ENCODE peak calls at places on chromosomes 1 and 21, in ten cellular contexts. One of them, this sample, is unnamed.

GRCh38 chr1:53343831-53344668 is 16.2 kb upstream of the LRP8 start:
- DNase-seq in suprapubic skin: peak
- DNase-seq in SK-N-SH: no peak
- DNase-seq in sigmoid colon: no peak
- DNase-seq in esophagus muscularis mucosa: peak
- DNase-seq in transverse colon: no peak
- DNase-seq in GM12878: no peak
- DNase-seq in K562: no peak
- DNase-seq in H1: no peak
- DNase-seq in stomach: peak
- DNase-seq in this sample: peak

GRCh38 chr21:29449306-29449940 is 150.7 kb downstream of the BACH1 start:
- DNase-seq in suprapubic skin: no peak
- DNase-seq in SK-N-SH: no peak
- DNase-seq in sigmoid colon: no peak
- DNase-seq in esophagus muscularis mucosa: no peak
- DNase-seq in transverse colon: no peak
- DNase-seq in GM12878: no peak
- DNase-seq in K562: no peak
- DNase-seq in H1: no peak
- DNase-seq in stomach: no peak
- DNase-seq in this sample: no peak

GRCh38 chr1:150999051-150999674 is 7.5 kb downstream of the MINDY1 start:
- DNase-seq in suprapubic skin: no peak
- DNase-seq in SK-N-SH: no peak
- DNase-seq in sigmoid colon: no peak
- DNase-seq in esophagus muscularis mucosa: no peak
- DNase-seq in transverse colon: no peak
- DNase-seq in GM12878: no peak
- DNase-seq in K562: peak
- DNase-seq in H1: no peak
- DNase-seq in stomach: no peak
- DNase-seq in this sample: peak

GRCh38 chr1:155007253-155007828 is 4.7 kb downstream of the ZBTB7B start:
- DNase-seq in suprapubic skin: no peak
- DNase-seq in SK-N-SH: no peak
- DNase-seq in sigmoid colon: no peak
- DNase-seq in esophagus muscularis mucosa: no peak
- DNase-seq in transverse colon: peak
- DNase-seq in GM12878: no peak
- DNase-seq in K562: no peak
- DNase-seq in H1: no peak
- DNase-seq in stomach: peak
- DNase-seq in this sample: no peak

GRCh38 chr1:91282695-91283420 is 121.8 kb downstream of the HFM1 start:
- DNase-seq in suprapubic skin: peak
- DNase-seq in SK-N-SH: peak
- DNase-seq in sigmoid colon: peak
- DNase-seq in esophagus muscularis mucosa: no peak
- DNase-seq in transverse colon: peak
- DNase-seq in GM12878: peak
- DNase-seq in K562: peak
- DNase-seq in H1: peak
- DNase-seq in stomach: peak
- DNase-seq in this sample: peak

GRCh38 chr1:178417858-178418257 is 78.9 kb downstream of the CLEC20A start:
- DNase-seq in suprapubic skin: no peak
- DNase-seq in SK-N-SH: no peak
- DNase-seq in sigmoid colon: no peak
- DNase-seq in esophagus muscularis mucosa: no peak
- DNase-seq in transverse colon: no peak
- DNase-seq in GM12878: no peak
- DNase-seq in K562: no peak
- DNase-seq in H1: no peak
- DNase-seq in stomach: no peak
- DNase-seq in this sample: no peak

GRCh38 chr1:212683357-212683722 is 16.3 kb downstream of the BATF3 start:
- DNase-seq in suprapubic skin: no peak
- DNase-seq in SK-N-SH: no peak
- DNase-seq in sigmoid colon: no peak
- DNase-seq in esophagus muscularis mucosa: no peak
- DNase-seq in transverse colon: peak
- DNase-seq in GM12878: peak
- DNase-seq in K562: no peak
- DNase-seq in H1: no peak
- DNase-seq in stomach: no peak
- DNase-seq in this sample: no peak

GRCh38 chr1:172338295-172338735 is 82.2 kb upstream of the C1orf105 start:
- DNase-seq in suprapubic skin: no peak
- DNase-seq in SK-N-SH: no peak
- DNase-seq in sigmoid colon: no peak
- DNase-seq in esophagus muscularis mucosa: no peak
- DNase-seq in transverse colon: no peak
- DNase-seq in GM12878: peak
- DNase-seq in K562: no peak
- DNase-seq in H1: no peak
- DNase-seq in stomach: no peak
- DNase-seq in this sample: no peak

GRCh38 chr1:181128592-181129497 is 40.3 kb downstream of the IER5 start:
- DNase-seq in suprapubic skin: no peak
- DNase-seq in SK-N-SH: peak
- DNase-seq in sigmoid colon: no peak
- DNase-seq in esophagus muscularis mucosa: no peak
- DNase-seq in transverse colon: peak
- DNase-seq in GM12878: no peak
- DNase-seq in K562: peak
- DNase-seq in H1: no peak
- DNase-seq in stomach: no peak
- DNase-seq in this sample: peak

GRCh38 chr21:34942911-34943310 is 106.2 kb downstream of the RUNX1 start:
- DNase-seq in suprapubic skin: no peak
- DNase-seq in SK-N-SH: no peak
- DNase-seq in sigmoid colon: no peak
- DNase-seq in esophagus muscularis mucosa: no peak
- DNase-seq in transverse colon: no peak
- DNase-seq in GM12878: no peak
- DNase-seq in K562: no peak
- DNase-seq in H1: no peak
- DNase-seq in stomach: no peak
- DNase-seq in this sample: no peak

GRCh38 chr1:81617308-81618027 is 183.3 kb upstream of the ADGRL2 start:
- DNase-seq in suprapubic skin: no peak
- DNase-seq in SK-N-SH: no peak
- DNase-seq in sigmoid colon: no peak
- DNase-seq in esophagus muscularis mucosa: no peak
- DNase-seq in transverse colon: no peak
- DNase-seq in GM12878: no peak
- DNase-seq in K562: no peak
- DNase-seq in H1: no peak
- DNase-seq in stomach: no peak
- DNase-seq in this sample: no peak

GRCh38 chr1:203996126-203996525 is 76.8 kb upstream of the SOX13 start:
- DNase-seq in suprapubic skin: no peak
- DNase-seq in SK-N-SH: no peak
- DNase-seq in sigmoid colon: peak
- DNase-seq in esophagus muscularis mucosa: no peak
- DNase-seq in transverse colon: no peak
- DNase-seq in GM12878: no peak
- DNase-seq in K562: no peak
- DNase-seq in H1: peak
- DNase-seq in stomach: no peak
- DNase-seq in this sample: no peak

GRCh38 chr1:88016947-88017346 is 667.1 kb upstream of the PKN2 start:
- DNase-seq in suprapubic skin: no peak
- DNase-seq in SK-N-SH: no peak
- DNase-seq in sigmoid colon: no peak
- DNase-seq in esophagus muscularis mucosa: no peak
- DNase-seq in transverse colon: peak
- DNase-seq in GM12878: no peak
- DNase-seq in K562: no peak
- DNase-seq in H1: no peak
- DNase-seq in stomach: no peak
- DNase-seq in this sample: no peak

GRCh38 chr1:30256911-30257310 is 466.5 kb downstream of the MATN1 start:
- DNase-seq in suprapubic skin: no peak
- DNase-seq in SK-N-SH: no peak
- DNase-seq in sigmoid colon: peak
- DNase-seq in esophagus muscularis mucosa: no peak
- DNase-seq in transverse colon: no peak
- DNase-seq in GM12878: no peak
- DNase-seq in K562: no peak
- DNase-seq in H1: no peak
- DNase-seq in stomach: no peak
- DNase-seq in this sample: no peak

GRCh38 chr1:27601771-27602509 is 2.0 kb downstream of the AHDC1 start:
- DNase-seq in suprapubic skin: no peak
- DNase-seq in SK-N-SH: peak
- DNase-seq in sigmoid colon: no peak
- DNase-seq in esophagus muscularis mucosa: no peak
- DNase-seq in transverse colon: peak
- DNase-seq in GM12878: no peak
- DNase-seq in K562: no peak
- DNase-seq in H1: no peak
- DNase-seq in stomach: peak
- DNase-seq in this sample: peak

GRCh38 chr1:89669445-89669844 is 36.5 kb downstream of the LRRC8C start:
- DNase-seq in suprapubic skin: no peak
- DNase-seq in SK-N-SH: no peak
- DNase-seq in sigmoid colon: no peak
- DNase-seq in esophagus muscularis mucosa: no peak
- DNase-seq in transverse colon: no peak
- DNase-seq in GM12878: no peak
- DNase-seq in K562: no peak
- DNase-seq in H1: no peak
- DNase-seq in stomach: no peak
- DNase-seq in this sample: no peak

GRCh38 chr1:89670711-89671110 is 37.8 kb downstream of the LRRC8C start:
- DNase-seq in suprapubic skin: no peak
- DNase-seq in SK-N-SH: no peak
- DNase-seq in sigmoid colon: no peak
- DNase-seq in esophagus muscularis mucosa: no peak
- DNase-seq in transverse colon: no peak
- DNase-seq in GM12878: no peak
- DNase-seq in K562: no peak
- DNase-seq in H1: no peak
- DNase-seq in stomach: no peak
- DNase-seq in this sample: no peak

GRCh38 chr1:89666640-89667039 is 33.7 kb downstream of the LRRC8C start:
- DNase-seq in suprapubic skin: no peak
- DNase-seq in SK-N-SH: no peak
- DNase-seq in sigmoid colon: no peak
- DNase-seq in esophagus muscularis mucosa: no peak
- DNase-seq in transverse colon: no peak
- DNase-seq in GM12878: no peak
- DNase-seq in K562: no peak
- DNase-seq in H1: no peak
- DNase-seq in stomach: no peak
- DNase-seq in this sample: no peak

GRCh38 chr1:89670168-89670567 is 37.2 kb downstream of the LRRC8C start:
- DNase-seq in suprapubic skin: no peak
- DNase-seq in SK-N-SH: no peak
- DNase-seq in sigmoid colon: no peak
- DNase-seq in esophagus muscularis mucosa: no peak
- DNase-seq in transverse colon: no peak
- DNase-seq in GM12878: peak
- DNase-seq in K562: no peak
- DNase-seq in H1: no peak
- DNase-seq in stomach: no peak
- DNase-seq in this sample: no peak

DNA sequence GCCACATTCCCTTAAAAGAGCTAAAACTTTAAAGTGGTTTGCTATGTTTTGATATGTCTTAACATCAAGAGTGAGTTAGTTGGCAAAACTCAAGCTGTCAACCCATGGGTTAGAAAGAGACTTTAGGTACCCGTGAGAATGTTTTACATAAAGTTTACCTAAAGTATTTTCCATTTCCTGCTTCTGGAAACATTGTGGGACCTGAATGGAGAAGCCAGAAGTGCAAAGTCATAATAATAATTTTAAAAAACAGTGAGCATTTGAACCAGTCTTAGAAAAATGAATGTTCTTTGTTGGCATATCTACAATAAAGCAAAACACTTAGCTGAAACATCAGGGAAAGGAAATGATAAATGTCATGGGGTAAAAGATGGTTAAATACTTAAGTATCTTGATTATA is 34.8 kb downstream of the LRRC8C start:
- DNase-seq in suprapubic skin: no peak
- DNase-seq in SK-N-SH: no peak
- DNase-seq in sigmoid colon: no peak
- DNase-seq in esophagus muscularis mucosa: no peak
- DNase-seq in transverse colon: no peak
- DNase-seq in GM12878: no peak
- DNase-seq in K562: no peak
- DNase-seq in H1: no peak
- DNase-seq in stomach: no peak
- DNase-seq in this sample: no peak
- TF ChIP-seq POLR2AphosphoS5 in suprapubic skin: no peak
- TF ChIP-seq POLR2AphosphoS5 in SK-N-SH: no peak
- TF ChIP-seq POLR2AphosphoS5 in sigmoid colon: no peak
- TF ChIP-seq POLR2AphosphoS5 in esophagus muscularis mucosa: no peak
- TF ChIP-seq POLR2AphosphoS5 in transverse colon: no peak
- TF ChIP-seq POLR2AphosphoS5 in GM12878: no peak
- TF ChIP-seq POLR2AphosphoS5 in K562: no peak
- TF ChIP-seq POLR2AphosphoS5 in H1: no peak
- TF ChIP-seq POLR2AphosphoS5 in stomach: no peak
- TF ChIP-seq POLR2AphosphoS5 in this sample: no peak

GRCh38 chr1:248622491-248623106 is 12.3 kb downstream of the OR2T11 start:
- DNase-seq in suprapubic skin: no peak
- DNase-seq in SK-N-SH: peak
- DNase-seq in sigmoid colon: no peak
- DNase-seq in esophagus muscularis mucosa: no peak
- DNase-seq in transverse colon: no peak
- DNase-seq in GM12878: no peak
- DNase-seq in K562: peak
- DNase-seq in H1: no peak
- DNase-seq in stomach: no peak
- DNase-seq in this sample: no peak
- TF ChIP-seq EP300 in suprapubic skin: no peak
- TF ChIP-seq EP300 in SK-N-SH: no peak
- TF ChIP-seq EP300 in sigmoid colon: no peak
- TF ChIP-seq EP300 in esophagus muscularis mucosa: no peak
- TF ChIP-seq EP300 in transverse colon: no peak
- TF ChIP-seq EP300 in GM12878: no peak
- TF ChIP-seq EP300 in K562: no peak
- TF ChIP-seq EP300 in H1: no peak
- TF ChIP-seq EP300 in stomach: no peak
- TF ChIP-seq EP300 in this sample: no peak

GRCh38 chr1:15181564-15181963 is 28.0 kb downstream of the TMEM51 start:
- DNase-seq in suprapubic skin: no peak
- DNase-seq in SK-N-SH: no peak
- DNase-seq in sigmoid colon: no peak
- DNase-seq in esophagus muscularis mucosa: no peak
- DNase-seq in transverse colon: no peak
- DNase-seq in GM12878: peak
- DNase-seq in K562: no peak
- DNase-seq in H1: no peak
- DNase-seq in stomach: no peak
- DNase-seq in this sample: no peak
- TF ChIP-seq POLR2AphosphoS5 in suprapubic skin: no peak
- TF ChIP-seq POLR2AphosphoS5 in SK-N-SH: no peak
- TF ChIP-seq POLR2AphosphoS5 in sigmoid colon: no peak
- TF ChIP-seq POLR2AphosphoS5 in esophagus muscularis mucosa: no peak
- TF ChIP-seq POLR2AphosphoS5 in transverse colon: no peak
- TF ChIP-seq POLR2AphosphoS5 in GM12878: no peak
- TF ChIP-seq POLR2AphosphoS5 in K562: no peak
- TF ChIP-seq POLR2AphosphoS5 in H1: no peak
- TF ChIP-seq POLR2AphosphoS5 in stomach: no peak
- TF ChIP-seq POLR2AphosphoS5 in this sample: no peak

GRCh38 chr1:157403203-157403602 is 149.1 kb downstream of the FCRL5 start:
- DNase-seq in suprapubic skin: no peak
- DNase-seq in SK-N-SH: no peak
- DNase-seq in sigmoid colon: no peak
- DNase-seq in esophagus muscularis mucosa: peak
- DNase-seq in transverse colon: no peak
- DNase-seq in GM12878: no peak
- DNase-seq in K562: no peak
- DNase-seq in H1: peak
- DNase-seq in stomach: no peak
- DNase-seq in this sample: peak
- TF ChIP-seq EP300 in suprapubic skin: no peak
- TF ChIP-seq EP300 in SK-N-SH: no peak
- TF ChIP-seq EP300 in sigmoid colon: no peak
- TF ChIP-seq EP300 in esophagus muscularis mucosa: no peak
- TF ChIP-seq EP300 in transverse colon: no peak
- TF ChIP-seq EP300 in GM12878: peak
- TF ChIP-seq EP300 in K562: no peak
- TF ChIP-seq EP300 in H1: no peak
- TF ChIP-seq EP300 in stomach: no peak
- TF ChIP-seq EP300 in this sample: no peak